ENCODE peak calls at places on chromosomes 11 and 22, in seven cellular contexts. C is midbrain, V is Caki2, D is heart right ventricle, X is T-helper 17 cell, T is Right ventricle myocardium superior, S is neural progenitor cell. M is an unnamed sample.

GRCh38 chr11:75762885-75763284 is 5.7 kb upstream of the DGAT2 start:
- DNase-seq in C (no peak), V (no peak), D (no peak), X (no peak), T (no peak), S (no peak), M (no peak)

GRCh38 chr22:23404689-23405365 is 175.3 kb downstream of the IGLL1 start:
- DNase-seq in C (no peak), V (no peak), D (no peak), X (no peak), T (no peak), S (peak), M (no peak)

GRCh38 chr11:80700386-80700785 is 1259.6 kb upstream of the TENM4 start:
- DNase-seq in C (no peak), V (peak), D (no peak), X (no peak), T (no peak), S (no peak), M (no peak)

GRCh38 chr11:444397-445144 is 2.8 kb upstream of the ANO9 start:
- DNase-seq in C (no peak), V (peak), D (no peak), X (no peak), T (peak), S (no peak), M (no peak)

GRCh38 chr11:86990520-86990919 is 35.3 kb upstream of the FZD4 start:
- DNase-seq in C (no peak), V (peak), D (no peak), X (no peak), T (no peak), S (peak), M (no peak)

GRCh38 chr22:44409211-44409648 is 88.8 kb downstream of the RTL6 start:
- DNase-seq in C (no peak), V (no peak), D (no peak), X (no peak), T (peak), S (no peak), M (no peak)

GRCh38 chr22:17638182-17638431 is 450 bp upstream of the BCL2L13 start:
- DNase-seq in C (no peak), V (no peak), D (no peak), X (no peak), T (no peak), S (no peak), M (no peak)

GRCh38 chr11:6443269-6444003 is 2.6 kb upstream of the HPX start:
- DNase-seq in C (peak), V (no peak), D (peak), X (peak), T (peak), S (peak), M (peak)

GRCh38 chr11:17171342-17171741 is 36.4 kb downstream of the PIK3C2A start:
- DNase-seq in C (no peak), V (no peak), D (no peak), X (no peak), T (no peak), S (no peak), M (no peak)

GRCh38 chr11:123505546-123506299 is 75.7 kb downstream of the GRAMD1B start:
- DNase-seq in C (peak), V (peak), D (no peak), X (no peak), T (no peak), S (peak), M (no peak)

GRCh38 chr11:27216268-27217149 is 146.5 kb downstream of the CCDC34 start:
- DNase-seq in C (no peak), V (peak), D (peak), X (no peak), T (peak), S (no peak), M (no peak)

GRCh38 chr11:117572129-117572528 is 224.9 kb downstream of the DSCAML1 start:
- DNase-seq in C (no peak), V (no peak), D (no peak), X (no peak), T (no peak), S (no peak), M (no peak)

GRCh38 chr22:42334875-42335512 is 64.5 kb upstream of the TCF20 start:
- DNase-seq in C (no peak), V (no peak), D (no peak), X (no peak), T (no peak), S (no peak), M (no peak)

GRCh38 chr11:112013501-112014164 is 11.6 kb upstream of the DLAT start:
- DNase-seq in C (no peak), V (no peak), D (no peak), X (no peak), T (no peak), S (no peak), M (no peak)

GRCh38 chr22:22893077-22893805 is 5.6 kb downstream of the IGLL5 start:
- DNase-seq in C (no peak), V (no peak), D (no peak), X (no peak), T (no peak), S (no peak), M (no peak)

GRCh38 chr22:21727768-21728167 is 7.8 kb downstream of the YPEL1 start:
- DNase-seq in C (no peak), V (no peak), D (no peak), X (no peak), T (peak), S (no peak), M (no peak)

GRCh38 chr22:17087176-17088131 is 2.7 kb downstream of the IL17RA start:
- DNase-seq in C (no peak), V (no peak), D (no peak), X (peak), T (no peak), S (no peak), M (no peak)

GRCh38 chr11:108973402-108974119 is 308.7 kb downstream of the DDX10 start:
- DNase-seq in C (no peak), V (peak), D (no peak), X (no peak), T (no peak), S (no peak), M (no peak)

GRCh38 chr11:73204711-73205121 is 13.4 kb upstream of the P2RY2 start:
- DNase-seq in C (peak), V (no peak), D (no peak), X (no peak), T (peak), S (no peak), M (no peak)

GRCh38 chr11:64842366-64842759 is 2.1 kb downstream of the CDC42BPG start:
- DNase-seq in C (no peak), V (no peak), D (no peak), X (no peak), T (no peak), S (peak), M (no peak)

GRCh38 chr11:59755701-59756495 is 722 bp downstream of the STX3 start:
- DNase-seq in C (peak), V (peak), D (peak), X (peak), T (peak), S (peak), M (no peak)

GRCh38 chr11:66607126-66607834 is 9.2 kb upstream of the RBM14 start:
- DNase-seq in C (peak), V (peak), D (peak), X (no peak), T (peak), S (no peak), M (no peak)